ENCODE peak calls at places on chromosomes 4 and X, in nine cellular contexts. H, C, Y, T, I, N, G, L and B are unnamed samples.

GRCh38 chr4:15144249-15144966 is 142.1 kb downstream of the CPEB2 start:
- DNase-seq in H (no peak), C (no peak), Y (no peak), T (no peak), I (no peak), N (no peak), G (no peak), L (no peak), B (no peak)

GRCh38 chr4:188620608-188621007 is 481.4 kb downstream of the TRIML1 start:
- DNase-seq in H (no peak), C (no peak), Y (no peak), T (no peak), I (no peak), N (no peak), G (no peak), L (no peak), B (no peak)

GRCh38 chr4:15577508-15577907 is 77.6 kb downstream of the FBXL5 start:
- DNase-seq in H (no peak), C (peak; percentile 11), Y (no peak), T (no peak), I (no peak), N (no peak), G (no peak), L (no peak), B (no peak)

GRCh38 chrX:3370656-3371055 is 24.2 kb upstream of the MXRA5 start:
- DNase-seq in H (no peak), C (no peak), Y (no peak), T (no peak), I (no peak), N (no peak), G (no peak), L (no peak), B (no peak)

GRCh38 chr4:123350191-123350544 is 46.4 kb upstream of the SPRY1 start:
- DNase-seq in H (no peak), C (peak; percentile 18), Y (no peak), T (no peak), I (no peak), N (no peak), G (no peak), L (no peak), B (no peak)

GRCh38 chr4:8537041-8537461 is 43.1 kb upstream of the GPR78 start:
- DNase-seq in H (peak; percentile 86), C (peak; percentile 96), Y (peak; percentile 23), T (no peak), I (no peak), N (peak; percentile 43), G (peak; percentile 91), L (no peak), B (no peak)

GRCh38 chr4:74751247-74751646 is 43.1 kb downstream of the BTC start:
- DNase-seq in H (no peak), C (no peak), Y (no peak), T (no peak), I (no peak), N (no peak), G (no peak), L (no peak), B (no peak)

GRCh38 chrX:110665636-110666035 is 130.0 kb downstream of the CHRDL1 start:
- DNase-seq in H (no peak), C (peak; percentile 45), Y (no peak), T (no peak), I (peak; percentile 63), N (peak; percentile 7), G (peak; percentile 19), L (no peak), B (no peak)

GRCh38 chr4:98958065-98958464 is 29.1 kb upstream of the EIF4E start:
- DNase-seq in H (no peak), C (no peak), Y (no peak), T (no peak), I (no peak), N (no peak), G (no peak), L (no peak), B (no peak)

GRCh38 chrX:63430026-63430425 is 78.9 kb upstream of the SPIN4 start:
- DNase-seq in H (no peak), C (no peak), Y (no peak), T (no peak), I (no peak), N (no peak), G (no peak), L (no peak), B (no peak)

GRCh38 chrX:101450951-101451350 is 34.3 kb upstream of the ARMCX4 start:
- DNase-seq in H (no peak), C (peak; percentile 67), Y (peak; percentile 51), T (no peak), I (peak; percentile 65), N (no peak), G (peak; percentile 84), L (no peak), B (peak; percentile 81)

GRCh38 chr4:24748023-24748422 is 47.4 kb upstream of the SOD3 start:
- DNase-seq in H (no peak), C (no peak), Y (no peak), T (no peak), I (no peak), N (no peak), G (no peak), L (no peak), B (no peak)

GRCh38 chrX:103797691-103798090 is 21.1 kb downstream of the PLP1 start:
- DNase-seq in H (no peak), C (peak; percentile 21), Y (no peak), T (no peak), I (no peak), N (no peak), G (no peak), L (no peak), B (no peak)

GRCh38 chr4:95267081-95267480 is 281.7 kb downstream of the UNC5C start:
- DNase-seq in H (peak; percentile 65), C (peak; percentile 6), Y (no peak), T (no peak), I (no peak), N (no peak), G (no peak), L (no peak), B (no peak)